ENCODE peak calls at places on chromosomes 4 and X, in four cellular contexts. E is cardiac muscle cell, T is mucosa of descending colon, D is pancreas. X is an unnamed sample.

GRCh38 chrX:100615015-100615414 is 21.6 kb downstream of the TSPAN6 start:
- DNase-seq in T (no peak), D (no peak), E (peak), X (no peak)

GRCh38 chr4:54844911-54845310 is 187.2 kb downstream of the KIT start:
- DNase-seq in E (no peak), D (no peak), T (no peak), X (no peak)

GRCh38 chr4:70991596-70991995 is 1.9 kb upstream of the DCK start:
- DNase-seq in D (no peak), E (no peak), T (no peak), X (no peak)

GRCh38 chr4:17027495-17027894 is 129.1 kb upstream of the LDB2 start:
- DNase-seq in T (no peak), E (no peak), D (no peak), X (no peak)

GRCh38 chr4:53281438-53281837 is 84.4 kb downstream of the SCFD2 start:
- DNase-seq in D (no peak), E (no peak), T (no peak), X (no peak)

GRCh38 chr4:69823481-69824186 is 36.3 kb downstream of the SULT1E1 start:
- DNase-seq in E (no peak), T (peak), D (peak), X (no peak)

GRCh38 chr4:39451423-39452023 is 7.2 kb downstream of the RPL9 start:
- DNase-seq in E (no peak), T (no peak), D (no peak), X (no peak)

GRCh38 chrX:8988456-8988855 is 45.5 kb downstream of the FAM9B start:
- DNase-seq in E (peak), T (no peak), D (no peak), X (no peak)

GRCh38 chr4:108628411-108628810 is 8.0 kb downstream of the RPL34 start:
- DNase-seq in E (no peak), D (no peak), T (no peak), X (no peak)

GRCh38 chr4:54423066-54423465 is 194.0 kb downstream of the PDGFRA start:
- DNase-seq in E (no peak), T (no peak), D (no peak), X (no peak)

GRCh38 chr4:52996261-52997131 is 134.4 kb downstream of the RASL11B start:
- DNase-seq in E (peak), T (no peak), D (no peak), X (no peak)

GRCh38 chrX:35166023-35166422 is 223.4 kb downstream of the FAM47B start:
- DNase-seq in T (no peak), E (peak), D (no peak), X (no peak)

GRCh38 chr4:472881-473574 is 25.9 kb downstream of the ZNF721 start:
- DNase-seq in E (no peak), D (no peak), T (peak), X (peak)

GRCh38 chr4:41178372-41179085 is 35.8 kb downstream of the APBB2 start:
- DNase-seq in E (no peak), T (no peak), D (no peak), X (no peak)

GRCh38 chrX:27619975-27620374 is 29.8 kb downstream of the DCAF8L2 start:
- DNase-seq in E (peak), T (no peak), D (no peak), X (no peak)

GRCh38 chr4:156723951-156724668 is 247.5 kb downstream of the PDGFC start:
- DNase-seq in T (peak), E (no peak), D (peak), X (no peak)

GRCh38 chr4:128810331-128810870 is 901 bp downstream of the JADE1 start:
- DNase-seq in T (peak), D (peak), E (peak), X (no peak)

GRCh38 chrX:149871940-149872339 is 9.0 kb upstream of the MAGEA8 start:
- DNase-seq in E (peak), T (peak), D (no peak), X (no peak)

GRCh38 chr4:27048350-27049100 is 187.9 kb downstream of the STIM2 start:
- DNase-seq in D (no peak), T (no peak), E (peak), X (no peak)

GRCh38 chrX:39814391-39814790 is 283.4 kb downstream of the BCOR start:
- DNase-seq in T (no peak), E (no peak), D (no peak), X (no peak)

GRCh38 chr4:172776203-172776896 is 392.3 kb upstream of the GALNT7 start:
- DNase-seq in T (no peak), D (no peak), E (no peak), X (no peak)

GRCh38 chrX:136635235-136635634 is 12.7 kb upstream of the CD40LG start:
- DNase-seq in E (no peak), T (no peak), D (no peak), X (no peak)

GRCh38 chr4:2183394-2183793 is 58.5 kb downstream of the HAUS3 start:
- DNase-seq in E (no peak), T (no peak), D (no peak), X (no peak)

GRCh38 chr4:13980317-13980716 is 352.8 kb upstream of the BOD1L1 start:
- DNase-seq in E (no peak), T (no peak), D (no peak), X (no peak)

GRCh38 chrX:23292979-23293651 is 41.5 kb upstream of the PTCHD1 start:
- DNase-seq in E (no peak), T (no peak), D (no peak), X (no peak)

GRCh38 chrX:136689441-136689840 is 41.5 kb downstream of the CD40LG start:
- DNase-seq in E (peak), T (no peak), D (no peak), X (no peak)

GRCh38 chr4:165583341-165583740 is 204.5 kb downstream of the CPE start:
- DNase-seq in D (no peak), E (no peak), T (no peak), X (no peak)

GRCh38 chrX:72394518-72395163 is 88.9 kb upstream of the CITED1 start:
- DNase-seq in E (peak), T (no peak), D (no peak), X (no peak)

GRCh38 chrX:118179718-118180117 is 63.1 kb upstream of the KLHL13 start:
- DNase-seq in D (no peak), E (no peak), T (no peak), X (no peak)

GRCh38 chrX:118179161-118179560 is 62.6 kb upstream of the KLHL13 start:
- DNase-seq in E (no peak), T (no peak), D (no peak), X (no peak)

GRCh38 chrX:118181030-118181429 is 64.4 kb upstream of the KLHL13 start:
- DNase-seq in E (no peak), D (no peak), T (no peak), X (no peak)

GRCh38 chrX:118182050-118182449 is 65.4 kb upstream of the KLHL13 start:
- DNase-seq in T (no peak), E (no peak), D (no peak), X (no peak)

DNA sequence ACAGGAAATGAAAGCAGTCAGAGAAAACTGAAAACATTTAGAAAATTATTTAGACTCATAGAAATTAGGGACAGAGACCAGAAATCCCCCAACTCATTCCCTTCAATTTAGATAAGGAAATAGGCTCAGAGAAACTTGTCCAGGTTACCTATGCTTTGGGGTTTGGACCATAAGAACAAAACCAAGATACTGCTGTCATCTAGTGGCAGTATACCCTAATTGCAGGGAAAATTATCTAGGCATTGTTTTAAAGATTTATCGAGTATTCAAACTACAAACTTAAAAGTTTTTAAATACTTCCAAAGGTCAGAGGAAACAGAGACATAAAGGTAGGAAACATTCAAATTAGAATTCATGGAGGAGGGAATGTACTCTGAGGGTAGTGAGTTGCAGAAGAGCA is 67.0 kb upstream of the KLHL13 start:
- DNase-seq in D (no peak), T (no peak), E (no peak), X (no peak)
- TF ChIP-seq CTCF in D (no peak), T (no peak), E (no peak), X (peak)

GRCh38 chr4:18127030-18127429 is 105.5 kb upstream of the LCORL start:
- DNase-seq in T (no peak), D (no peak), E (no peak), X (no peak)
- TF ChIP-seq CTCF in T (no peak), D (no peak), E (no peak), X (no peak)

GRCh38 chr4:94722748-94723147 is 35.0 kb upstream of the BMPR1B start:
- DNase-seq in E (no peak), D (no peak), T (no peak), X (no peak)

GRCh38 chr4:94728056-94728766 is 29.5 kb upstream of the BMPR1B start:
- DNase-seq in E (no peak), D (no peak), T (no peak), X (no peak)

GRCh38 chr4:94722270-94722669 is 35.5 kb upstream of the BMPR1B start:
- DNase-seq in D (no peak), T (no peak), E (no peak), X (no peak)

GRCh38 chr4:94724016-94724415 is 33.7 kb upstream of the BMPR1B start:
- DNase-seq in T (no peak), D (no peak), E (no peak), X (no peak)

DNA sequence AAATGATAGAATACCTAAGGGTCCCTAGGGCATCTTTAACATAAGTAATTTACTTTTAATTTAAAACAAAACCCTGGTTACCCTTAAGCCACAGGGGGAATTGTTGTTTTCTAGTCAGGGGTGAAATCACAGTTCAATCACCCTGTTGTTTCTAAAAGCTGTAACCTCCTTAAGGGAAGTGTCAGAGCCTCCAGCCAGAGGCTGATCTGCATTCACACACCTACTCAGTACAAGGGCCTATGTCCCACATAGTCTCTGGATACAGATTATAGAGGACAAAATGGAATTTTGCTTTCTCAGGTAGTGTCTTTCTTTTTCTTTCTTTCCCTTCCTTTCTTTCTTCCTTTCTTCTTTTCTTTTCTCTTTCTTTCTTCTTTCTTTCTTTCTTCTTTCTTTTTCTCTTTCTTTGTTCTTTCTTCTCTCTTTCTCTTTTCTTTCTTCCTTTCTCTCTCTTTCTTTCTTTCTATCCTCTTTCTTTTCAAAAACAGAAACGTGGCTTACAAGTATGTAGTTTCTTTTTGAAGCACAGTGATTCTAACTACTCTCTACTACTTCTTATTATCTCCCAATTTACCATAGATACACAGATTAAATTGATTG is 31.1 kb upstream of the BMPR1B start:
- DNase-seq in T (no peak), D (no peak), E (no peak), X (no peak)
- TF ChIP-seq CTCF in T (no peak), D (no peak), E (no peak), X (no peak)

GRCh38 chr4:138494931-138495330 is 252.8 kb upstream of the SLC7A11 start:
- DNase-seq in E (peak), T (no peak), D (no peak), X (no peak)
- TF ChIP-seq CTCF in E (peak), T (no peak), D (no peak), X (no peak)

DNA sequence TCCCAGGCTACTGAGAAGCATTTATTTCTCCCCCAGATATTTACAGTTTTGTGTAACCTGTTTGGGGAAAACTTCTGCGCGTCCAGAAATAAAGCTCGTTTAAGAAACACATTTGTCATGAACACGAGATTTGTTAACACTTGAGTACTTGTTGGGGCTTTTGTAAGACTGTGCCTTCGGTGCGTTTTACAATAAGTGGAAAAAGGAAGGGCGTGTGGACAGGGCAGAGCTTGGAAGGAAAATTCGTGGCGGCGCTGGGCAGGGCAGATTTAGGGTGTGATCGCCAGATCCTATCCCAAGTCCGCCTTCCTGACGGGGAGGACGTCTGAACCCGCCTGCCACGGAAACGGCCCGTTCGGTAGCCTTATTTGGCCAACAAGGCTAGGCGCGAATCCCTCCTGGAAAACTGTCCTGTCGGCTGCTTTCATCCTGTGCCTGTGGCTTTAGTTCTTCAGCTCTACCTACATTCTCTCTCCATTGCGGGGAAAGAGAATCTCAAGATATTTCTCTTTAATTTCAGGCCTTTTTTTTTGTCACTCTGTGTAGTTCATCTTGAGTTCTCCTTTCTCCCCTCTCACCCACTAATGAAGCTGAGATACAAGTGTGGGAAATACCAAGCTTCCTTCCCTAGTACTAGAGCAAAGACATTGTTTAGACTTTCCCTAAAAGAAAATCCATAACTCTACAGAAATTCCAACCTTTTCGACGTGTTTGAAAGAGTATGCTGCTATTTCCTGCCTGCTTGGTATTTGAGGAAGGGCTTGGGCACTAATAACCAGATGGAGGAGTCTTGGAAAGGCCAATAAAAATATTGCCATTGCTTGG is 946 bp downstream of the PDLIM5 start:
- DNase-seq in E (peak), D (peak), T (peak), X (peak)
- TF ChIP-seq CTCF in E (no peak), D (no peak), T (no peak), X (no peak)

DNA sequence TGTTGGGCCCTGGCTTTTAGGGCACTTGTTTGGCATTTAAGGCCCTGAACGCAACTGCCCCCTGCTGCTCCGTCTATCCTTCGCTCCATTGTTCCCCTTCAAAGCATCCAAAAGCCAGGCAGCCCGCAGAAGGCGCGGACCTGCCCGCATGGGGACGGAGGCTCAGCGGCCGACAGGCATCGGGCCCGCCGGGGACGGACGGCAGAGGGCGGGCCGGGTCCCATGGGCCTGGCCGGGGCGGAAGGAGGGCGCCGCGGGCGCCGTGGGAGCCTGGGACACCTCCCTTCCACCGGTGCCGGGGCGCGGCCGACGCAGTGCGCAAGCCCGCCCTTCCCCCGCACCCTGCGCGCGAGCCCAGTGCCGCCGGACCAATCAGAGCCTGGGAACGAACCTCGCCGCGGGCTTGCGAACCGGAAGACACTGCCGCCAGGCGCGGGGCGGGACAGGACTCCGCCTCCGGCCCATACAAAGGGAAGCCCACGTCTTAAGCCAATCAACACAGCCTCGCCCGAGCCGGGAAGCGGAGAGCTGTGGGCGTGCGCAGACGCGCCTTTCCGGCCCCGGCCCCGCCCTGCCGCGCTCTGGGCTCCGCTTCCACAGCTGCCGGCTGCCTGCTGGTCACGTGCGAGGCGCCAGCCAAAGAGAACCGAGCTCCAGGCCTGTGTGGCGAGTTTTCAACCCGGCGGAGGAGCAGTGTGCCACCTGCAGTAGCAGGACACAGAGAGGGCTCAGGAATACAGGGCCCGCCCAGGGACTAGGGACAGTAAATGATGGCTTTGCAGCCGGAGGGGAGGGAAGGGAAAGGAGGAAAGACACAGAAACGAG is 2.1 kb upstream of the ARHGAP4 start:
- DNase-seq in T (peak), E (peak), D (peak), X (peak)
- TF ChIP-seq CTCF in T (no peak), E (peak), D (no peak), X (no peak)

X was measured in neural crest cell.